ENCODE peak calls at places on chromosomes 2 and 18, in seven cellular contexts. One of them, this sample, is unnamed.

GRCh38 chr2:120238728-120239487 is 13.7 kb upstream of the RALB start:
- DNase-seq in mesendoderm: no peak
- DNase-seq in IMR-90: peak; percentile 83
- DNase-seq in H9: peak; percentile 25
- DNase-seq in H1: no peak
- DNase-seq in neuronal stem cell: no peak
- DNase-seq in trophoblast cell: peak; percentile 72
- DNase-seq in this sample: peak; percentile 77

GRCh38 chr2:241225545-241225944 is 37.1 kb downstream of the ANO7 start:
- DNase-seq in mesendoderm: no peak
- DNase-seq in IMR-90: no peak
- DNase-seq in H9: no peak
- DNase-seq in H1: no peak
- DNase-seq in neuronal stem cell: no peak
- DNase-seq in trophoblast cell: no peak
- DNase-seq in this sample: no peak

GRCh38 chr18:21740474-21740723 is 193 bp upstream of the MIB1 start:
- DNase-seq in mesendoderm: no peak
- DNase-seq in IMR-90: peak; percentile 94
- DNase-seq in H9: peak; percentile 97
- DNase-seq in H1: peak; percentile 90
- DNase-seq in neuronal stem cell: no peak
- DNase-seq in trophoblast cell: peak; percentile 97
- DNase-seq in this sample: no peak

GRCh38 chr18:75727479-75727878 is 300.0 kb upstream of the SMIM21 start:
- DNase-seq in mesendoderm: peak; percentile 68
- DNase-seq in IMR-90: peak; percentile 30
- DNase-seq in H9: peak; percentile 79
- DNase-seq in H1: peak; percentile 38
- DNase-seq in neuronal stem cell: peak; percentile 26
- DNase-seq in trophoblast cell: no peak
- DNase-seq in this sample: peak; percentile 9

GRCh38 chr2:225737556-225737955 is 338.0 kb downstream of the NYAP2 start:
- DNase-seq in mesendoderm: no peak
- DNase-seq in IMR-90: peak; percentile 34
- DNase-seq in H9: no peak
- DNase-seq in H1: no peak
- DNase-seq in neuronal stem cell: no peak
- DNase-seq in trophoblast cell: no peak
- DNase-seq in this sample: peak; percentile 8

GRCh38 chr2:26587966-26588365 is 53.2 kb downstream of the CIB4 start:
- DNase-seq in mesendoderm: no peak
- DNase-seq in IMR-90: no peak
- DNase-seq in H9: peak; percentile 25
- DNase-seq in H1: no peak
- DNase-seq in neuronal stem cell: no peak
- DNase-seq in trophoblast cell: no peak
- DNase-seq in this sample: no peak

GRCh38 chr2:120907822-120908221 is 172.2 kb downstream of the GLI2 start:
- DNase-seq in mesendoderm: peak; percentile 26
- DNase-seq in IMR-90: no peak
- DNase-seq in H9: no peak
- DNase-seq in H1: no peak
- DNase-seq in neuronal stem cell: no peak
- DNase-seq in trophoblast cell: no peak
- DNase-seq in this sample: no peak

GRCh38 chr2:230821991-230822520 is 42.7 kb upstream of the ITM2C start:
- DNase-seq in mesendoderm: no peak
- DNase-seq in IMR-90: no peak
- DNase-seq in H9: no peak
- DNase-seq in H1: no peak
- DNase-seq in neuronal stem cell: no peak
- DNase-seq in trophoblast cell: peak; percentile 65
- DNase-seq in this sample: no peak

GRCh38 chr18:43571078-43571689 is 293.9 kb upstream of the SYT4 start:
- DNase-seq in mesendoderm: peak; percentile 51
- DNase-seq in IMR-90: peak; percentile 47
- DNase-seq in H9: no peak
- DNase-seq in H1: no peak
- DNase-seq in neuronal stem cell: peak; percentile 52
- DNase-seq in trophoblast cell: peak; percentile 6
- DNase-seq in this sample: peak; percentile 56

GRCh38 chr2:145166716-145167115 is 646.8 kb upstream of the ZEB2 start:
- DNase-seq in mesendoderm: no peak
- DNase-seq in IMR-90: no peak
- DNase-seq in H9: no peak
- DNase-seq in H1: no peak
- DNase-seq in neuronal stem cell: no peak
- DNase-seq in trophoblast cell: no peak
- DNase-seq in this sample: no peak

GRCh38 chr2:162749456-162749855 is 89.1 kb downstream of the KCNH7 start:
- DNase-seq in mesendoderm: no peak
- DNase-seq in IMR-90: no peak
- DNase-seq in H9: no peak
- DNase-seq in H1: no peak
- DNase-seq in neuronal stem cell: no peak
- DNase-seq in trophoblast cell: no peak
- DNase-seq in this sample: no peak

GRCh38 chr2:162748566-162749215 is 89.9 kb downstream of the KCNH7 start:
- DNase-seq in mesendoderm: no peak
- DNase-seq in IMR-90: no peak
- DNase-seq in H9: no peak
- DNase-seq in H1: no peak
- DNase-seq in neuronal stem cell: no peak
- DNase-seq in trophoblast cell: no peak
- DNase-seq in this sample: no peak

GRCh38 chr2:162750033-162750432 is 88.5 kb downstream of the KCNH7 start:
- DNase-seq in mesendoderm: peak; percentile 17
- DNase-seq in IMR-90: no peak
- DNase-seq in H9: no peak
- DNase-seq in H1: no peak
- DNase-seq in neuronal stem cell: no peak
- DNase-seq in trophoblast cell: no peak
- DNase-seq in this sample: no peak

DNA sequence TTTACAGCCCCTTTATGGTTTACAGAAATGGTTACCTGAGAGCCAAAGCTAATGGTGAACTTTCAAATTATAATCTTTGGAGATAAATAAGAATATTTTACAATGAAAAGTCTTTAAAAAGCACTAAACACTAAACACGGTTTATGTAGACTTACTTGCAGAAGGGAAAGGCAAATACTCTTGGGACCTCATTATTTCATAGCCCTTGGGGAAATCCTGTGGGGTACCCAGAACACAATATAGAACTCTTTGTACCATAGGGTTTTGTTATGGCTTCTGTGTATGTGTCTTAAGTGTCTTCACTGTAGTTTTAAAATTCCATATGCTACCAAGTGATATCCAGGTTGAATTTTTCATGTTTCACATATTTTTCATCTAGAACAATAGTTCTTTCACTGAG is 90.6 kb downstream of the KCNH7 start:
- DNase-seq in mesendoderm: no peak
- DNase-seq in IMR-90: no peak
- DNase-seq in H9: no peak
- DNase-seq in H1: no peak
- DNase-seq in neuronal stem cell: no peak
- DNase-seq in trophoblast cell: no peak
- DNase-seq in this sample: no peak
- H4K8ac ChIP-seq in mesendoderm: no peak overlapping the region
- H4K8ac ChIP-seq in IMR-90: no peak overlapping the region
- H4K8ac ChIP-seq in H9: no peak overlapping the region
- H4K8ac ChIP-seq in H1: no peak overlapping the region
- H4K8ac ChIP-seq in neuronal stem cell: no peak overlapping the region
- H4K8ac ChIP-seq in trophoblast cell: no peak overlapping the region
- H4K8ac ChIP-seq in this sample: no peak overlapping the region

DNA sequence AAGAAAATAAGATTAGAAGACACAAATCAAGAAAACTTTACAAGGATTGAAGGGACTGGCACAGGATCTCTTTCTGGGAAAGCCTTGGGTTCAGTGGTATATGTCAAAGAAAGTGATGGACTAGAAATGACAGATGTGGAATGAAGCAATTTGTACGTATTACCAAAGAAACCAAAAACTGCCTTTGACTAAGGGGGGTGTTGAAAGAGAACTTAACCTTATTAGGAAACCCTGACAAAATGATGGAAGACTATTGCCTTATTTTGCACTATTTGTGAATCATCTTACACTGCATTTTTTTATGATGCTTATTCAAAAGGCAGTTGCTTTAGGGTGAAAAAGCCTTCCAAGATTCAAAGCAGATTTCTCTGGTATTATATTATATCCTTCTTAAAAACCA is 4.1 kb downstream of the TSGA10 start:
- DNase-seq in mesendoderm: no peak
- DNase-seq in IMR-90: peak; percentile 0
- DNase-seq in H9: no peak
- DNase-seq in H1: no peak
- DNase-seq in neuronal stem cell: no peak
- DNase-seq in trophoblast cell: no peak
- DNase-seq in this sample: no peak
- H4K8ac ChIP-seq in mesendoderm: no peak overlapping the region
- H4K8ac ChIP-seq in IMR-90: no peak overlapping the region
- H4K8ac ChIP-seq in H9: no peak overlapping the region
- H4K8ac ChIP-seq in H1: no peak overlapping the region
- H4K8ac ChIP-seq in neuronal stem cell: no peak overlapping the region
- H4K8ac ChIP-seq in trophoblast cell: no peak overlapping the region
- H4K8ac ChIP-seq in this sample: no peak overlapping the region

GRCh38 chr18:9696112-9696511 is 12.0 kb upstream of the RAB31 start:
- DNase-seq in mesendoderm: no peak
- DNase-seq in IMR-90: no peak
- DNase-seq in H9: no peak
- DNase-seq in H1: no peak
- DNase-seq in neuronal stem cell: no peak
- DNase-seq in trophoblast cell: no peak
- DNase-seq in this sample: no peak

GRCh38 chr18:9696701-9697100 is 11.4 kb upstream of the RAB31 start:
- DNase-seq in mesendoderm: no peak
- DNase-seq in IMR-90: no peak
- DNase-seq in H9: no peak
- DNase-seq in H1: no peak
- DNase-seq in neuronal stem cell: no peak
- DNase-seq in trophoblast cell: no peak
- DNase-seq in this sample: no peak

GRCh38 chr18:9694952-9695495 is 13.1 kb upstream of the RAB31 start:
- DNase-seq in mesendoderm: no peak
- DNase-seq in IMR-90: no peak
- DNase-seq in H9: no peak
- DNase-seq in H1: no peak
- DNase-seq in neuronal stem cell: no peak
- DNase-seq in trophoblast cell: no peak
- DNase-seq in this sample: no peak

GRCh38 chr18:9694174-9694573 is 13.9 kb upstream of the RAB31 start:
- DNase-seq in mesendoderm: no peak
- DNase-seq in IMR-90: no peak
- DNase-seq in H9: no peak
- DNase-seq in H1: no peak
- DNase-seq in neuronal stem cell: no peak
- DNase-seq in trophoblast cell: no peak
- DNase-seq in this sample: no peak

GRCh38 chr18:9695605-9696004 is 12.5 kb upstream of the RAB31 start:
- DNase-seq in mesendoderm: no peak
- DNase-seq in IMR-90: no peak
- DNase-seq in H9: no peak
- DNase-seq in H1: no peak
- DNase-seq in neuronal stem cell: no peak
- DNase-seq in trophoblast cell: no peak
- DNase-seq in this sample: no peak
- H4K8ac ChIP-seq in mesendoderm: no peak overlapping the region
- H4K8ac ChIP-seq in IMR-90: no peak overlapping the region
- H4K8ac ChIP-seq in H9: no peak overlapping the region
- H4K8ac ChIP-seq in H1: no peak overlapping the region
- H4K8ac ChIP-seq in neuronal stem cell: no peak overlapping the region
- H4K8ac ChIP-seq in trophoblast cell: no peak overlapping the region
- H4K8ac ChIP-seq in this sample: no peak overlapping the region

GRCh38 chr2:236998250-236998649 is 87.4 kb upstream of the COPS8 start:
- DNase-seq in mesendoderm: no peak
- DNase-seq in IMR-90: peak; percentile 9
- DNase-seq in H9: no peak
- DNase-seq in H1: no peak
- DNase-seq in neuronal stem cell: no peak
- DNase-seq in trophoblast cell: no peak
- DNase-seq in this sample: peak; percentile 13
- H4K8ac ChIP-seq in mesendoderm: no peak overlapping the region
- H4K8ac ChIP-seq in IMR-90: no peak overlapping the region
- H4K8ac ChIP-seq in H9: no peak overlapping the region
- H4K8ac ChIP-seq in H1: no peak overlapping the region
- H4K8ac ChIP-seq in neuronal stem cell: no peak overlapping the region
- H4K8ac ChIP-seq in trophoblast cell: no peak overlapping the region
- H4K8ac ChIP-seq in this sample: no peak overlapping the region

DNA sequence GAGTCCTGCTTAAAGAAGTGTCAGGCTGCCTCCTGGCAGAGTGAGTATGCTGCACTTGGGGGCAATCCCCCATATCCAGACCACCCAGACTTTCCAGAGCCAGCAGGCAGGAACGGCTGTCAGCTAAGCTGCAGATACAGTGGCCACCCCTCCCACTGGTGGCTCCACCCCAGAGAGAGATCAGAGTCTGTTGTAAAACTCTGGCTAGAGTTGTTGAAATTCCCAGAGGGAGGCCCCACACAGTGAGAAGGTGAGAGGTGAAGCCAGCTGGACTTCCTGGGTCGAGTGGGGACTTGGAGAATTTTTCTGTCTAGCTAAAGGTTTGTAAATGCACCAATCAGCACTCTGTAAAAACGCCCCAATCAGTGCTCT is 533.8 kb upstream of the ACVR2A start:
- DNase-seq in mesendoderm: peak; percentile 44
- DNase-seq in IMR-90: no peak
- DNase-seq in H9: no peak
- DNase-seq in H1: no peak
- DNase-seq in neuronal stem cell: no peak
- DNase-seq in trophoblast cell: no peak
- DNase-seq in this sample: no peak
- H4K8ac ChIP-seq in mesendoderm: no peak overlapping the region
- H4K8ac ChIP-seq in IMR-90: no peak overlapping the region
- H4K8ac ChIP-seq in H9: no peak overlapping the region
- H4K8ac ChIP-seq in H1: no peak overlapping the region
- H4K8ac ChIP-seq in neuronal stem cell: no peak overlapping the region
- H4K8ac ChIP-seq in trophoblast cell: no peak overlapping the region
- H4K8ac ChIP-seq in this sample: no peak overlapping the region

GRCh38 chr2:181307203-181307991 is 149.8 kb upstream of the ITGA4 start:
- DNase-seq in mesendoderm: no peak
- DNase-seq in IMR-90: no peak
- DNase-seq in H9: no peak
- DNase-seq in H1: no peak
- DNase-seq in neuronal stem cell: no peak
- DNase-seq in trophoblast cell: no peak
- DNase-seq in this sample: no peak

GRCh38 chr2:181308731-181309130 is 148.5 kb upstream of the ITGA4 start:
- DNase-seq in mesendoderm: no peak
- DNase-seq in IMR-90: no peak
- DNase-seq in H9: no peak
- DNase-seq in H1: no peak
- DNase-seq in neuronal stem cell: no peak
- DNase-seq in trophoblast cell: no peak
- DNase-seq in this sample: no peak

GRCh38 chr2:181306785-181307184 is 150.4 kb upstream of the ITGA4 start:
- DNase-seq in mesendoderm: no peak
- DNase-seq in IMR-90: peak; percentile 37
- DNase-seq in H9: no peak
- DNase-seq in H1: no peak
- DNase-seq in neuronal stem cell: no peak
- DNase-seq in trophoblast cell: no peak
- DNase-seq in this sample: peak; percentile 13

GRCh38 chr2:181304011-181304844 is 153.0 kb upstream of the ITGA4 start:
- DNase-seq in mesendoderm: no peak
- DNase-seq in IMR-90: no peak
- DNase-seq in H9: no peak
- DNase-seq in H1: no peak
- DNase-seq in neuronal stem cell: no peak
- DNase-seq in trophoblast cell: no peak
- DNase-seq in this sample: no peak

GRCh38 chr2:181305151-181306123 is 151.7 kb upstream of the ITGA4 start:
- DNase-seq in mesendoderm: peak; percentile 4
- DNase-seq in IMR-90: peak; percentile 5
- DNase-seq in H9: no peak
- DNase-seq in H1: no peak
- DNase-seq in neuronal stem cell: no peak
- DNase-seq in trophoblast cell: no peak
- DNase-seq in this sample: peak; percentile 75
- H4K8ac ChIP-seq in mesendoderm: no peak overlapping the region
- H4K8ac ChIP-seq in IMR-90: no peak overlapping the region
- H4K8ac ChIP-seq in H9: no peak overlapping the region
- H4K8ac ChIP-seq in H1: no peak overlapping the region
- H4K8ac ChIP-seq in neuronal stem cell: no peak overlapping the region
- H4K8ac ChIP-seq in trophoblast cell: no peak overlapping the region
- H4K8ac ChIP-seq in this sample: no peak overlapping the region